ENCODE peak calls at places on chromosomes 13 and 19, in six cellular contexts. One of them, this sample, is unnamed.

GRCh38 chr19:45641274-45642105 is 2.3 kb upstream of the EML2 start:
- DNase-seq in HCT116: peak; percentile 97
- DNase-seq in SK-N-MC: no peak
- DNase-seq in H1: peak; percentile 92
- DNase-seq in suprapubic skin: peak; percentile 94
- DNase-seq in HepG2: peak; percentile 90
- DNase-seq in this sample: peak; percentile 94

GRCh38 chr13:86684402-86684801 is 885.2 kb upstream of the SLITRK6 start:
- DNase-seq in HCT116: no peak
- DNase-seq in SK-N-MC: no peak
- DNase-seq in H1: no peak
- DNase-seq in suprapubic skin: no peak
- DNase-seq in HepG2: no peak
- DNase-seq in this sample: no peak

GRCh38 chr13:100523437-100523836 is 65.2 kb downstream of the GGACT start:
- DNase-seq in HCT116: no peak
- DNase-seq in SK-N-MC: no peak
- DNase-seq in H1: no peak
- DNase-seq in suprapubic skin: no peak
- DNase-seq in HepG2: no peak
- DNase-seq in this sample: no peak

GRCh38 chr13:44605275-44605674 is 29.1 kb upstream of the TSC22D1 start:
- DNase-seq in HCT116: no peak
- DNase-seq in SK-N-MC: no peak
- DNase-seq in H1: no peak
- DNase-seq in suprapubic skin: no peak
- DNase-seq in HepG2: no peak
- DNase-seq in this sample: no peak

GRCh38 chr19:7507884-7508283 is 8.0 kb upstream of the ZNF358 start:
- DNase-seq in HCT116: peak; percentile 90
- DNase-seq in SK-N-MC: no peak
- DNase-seq in H1: peak; percentile 60
- DNase-seq in suprapubic skin: no peak
- DNase-seq in HepG2: peak; percentile 26
- DNase-seq in this sample: peak; percentile 86

GRCh38 chr13:110412132-110412912 is 105.2 kb downstream of the COL4A2 start:
- DNase-seq in HCT116: peak; percentile 66
- DNase-seq in SK-N-MC: no peak
- DNase-seq in H1: peak; percentile 47
- DNase-seq in suprapubic skin: peak; percentile 90
- DNase-seq in HepG2: peak; percentile 49
- DNase-seq in this sample: peak; percentile 82

GRCh38 chr13:91193358-91193757 is 154.1 kb upstream of the MIR17HG start:
- DNase-seq in HCT116: no peak
- DNase-seq in SK-N-MC: no peak
- DNase-seq in H1: no peak
- DNase-seq in suprapubic skin: no peak
- DNase-seq in HepG2: no peak
- DNase-seq in this sample: no peak

GRCh38 chr13:89982406-89983085 is 1364.9 kb upstream of the MIR17HG start:
- DNase-seq in HCT116: no peak
- DNase-seq in SK-N-MC: peak; percentile 81
- DNase-seq in H1: no peak
- DNase-seq in suprapubic skin: no peak
- DNase-seq in HepG2: no peak
- DNase-seq in this sample: no peak

GRCh38 chr13:29925457-29925856 is 75.0 kb upstream of the UBL3 start:
- DNase-seq in HCT116: no peak
- DNase-seq in SK-N-MC: no peak
- DNase-seq in H1: no peak
- DNase-seq in suprapubic skin: peak; percentile 92
- DNase-seq in HepG2: peak; percentile 89
- DNase-seq in this sample: peak; percentile 70

GRCh38 chr19:32830231-32831014 is 39.1 kb downstream of the SLC7A9 start:
- DNase-seq in HCT116: no peak
- DNase-seq in SK-N-MC: no peak
- DNase-seq in H1: no peak
- DNase-seq in suprapubic skin: no peak
- DNase-seq in HepG2: no peak
- DNase-seq in this sample: no peak

GRCh38 chr19:49713236-49713845 is 22.4 kb downstream of the CPT1C start:
- DNase-seq in HCT116: no peak
- DNase-seq in SK-N-MC: no peak
- DNase-seq in H1: no peak
- DNase-seq in suprapubic skin: no peak
- DNase-seq in HepG2: no peak
- DNase-seq in this sample: no peak

GRCh38 chr19:33134571-33135041 is 2.7 kb downstream of the WDR88 start:
- DNase-seq in HCT116: no peak
- DNase-seq in SK-N-MC: no peak
- DNase-seq in H1: no peak
- DNase-seq in suprapubic skin: no peak
- DNase-seq in HepG2: no peak
- DNase-seq in this sample: no peak

GRCh38 chr19:43779820-43780219 is 953 bp downstream of the KCNN4 start:
- DNase-seq in HCT116: no peak
- DNase-seq in SK-N-MC: no peak
- DNase-seq in H1: no peak
- DNase-seq in suprapubic skin: no peak
- DNase-seq in HepG2: no peak
- DNase-seq in this sample: no peak

GRCh38 chr19:50897612-50898011 is 13.6 kb downstream of the KLK4 start:
- DNase-seq in HCT116: no peak
- DNase-seq in SK-N-MC: no peak
- DNase-seq in H1: no peak
- DNase-seq in suprapubic skin: no peak
- DNase-seq in HepG2: no peak
- DNase-seq in this sample: no peak

DNA sequence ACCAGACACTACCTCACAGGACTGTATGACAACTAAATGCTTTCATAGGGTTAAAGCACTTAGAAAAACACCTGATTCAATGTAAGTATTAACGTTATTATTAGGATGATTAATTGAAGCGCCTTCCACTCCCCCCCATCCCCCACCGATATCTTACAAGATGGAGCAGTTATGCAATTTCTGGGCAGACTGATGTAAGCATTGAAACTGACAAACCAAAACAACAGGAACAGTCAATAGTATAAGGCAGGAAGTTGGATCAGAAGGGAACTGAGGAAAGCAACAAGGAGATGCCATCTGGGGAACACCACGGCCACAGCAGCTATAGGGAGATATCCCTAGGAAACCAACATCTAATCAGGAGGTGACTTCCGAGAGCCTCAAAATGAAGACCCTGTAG is 3.8 kb downstream of the LCP1 start:
- DNase-seq in HCT116: no peak
- DNase-seq in SK-N-MC: no peak
- DNase-seq in H1: no peak
- DNase-seq in suprapubic skin: no peak
- DNase-seq in HepG2: no peak
- DNase-seq in this sample: no peak
- H3K4me3 ChIP-seq in HCT116: no peak overlapping the region
- H3K4me3 ChIP-seq in SK-N-MC: no peak overlapping the region
- H3K4me3 ChIP-seq in H1: no peak overlapping the region
- H3K4me3 ChIP-seq in suprapubic skin: no peak overlapping the region
- H3K4me3 ChIP-seq in HepG2: no peak overlapping the region
- H3K4me3 ChIP-seq in this sample: peak overlapping the region; percentile 25

GRCh38 chr13:76865996-76866503 is 20.2 kb downstream of the KCTD12 start:
- DNase-seq in HCT116: no peak
- DNase-seq in SK-N-MC: no peak
- DNase-seq in H1: no peak
- DNase-seq in suprapubic skin: no peak
- DNase-seq in HepG2: no peak
- DNase-seq in this sample: no peak
- TF ChIP-seq POLR2AphosphoS5 in HCT116: no peak
- TF ChIP-seq POLR2AphosphoS5 in SK-N-MC: no peak
- TF ChIP-seq POLR2AphosphoS5 in H1: no peak
- TF ChIP-seq POLR2AphosphoS5 in suprapubic skin: no peak
- TF ChIP-seq POLR2AphosphoS5 in HepG2: no peak
- TF ChIP-seq POLR2AphosphoS5 in this sample: no peak

DNA sequence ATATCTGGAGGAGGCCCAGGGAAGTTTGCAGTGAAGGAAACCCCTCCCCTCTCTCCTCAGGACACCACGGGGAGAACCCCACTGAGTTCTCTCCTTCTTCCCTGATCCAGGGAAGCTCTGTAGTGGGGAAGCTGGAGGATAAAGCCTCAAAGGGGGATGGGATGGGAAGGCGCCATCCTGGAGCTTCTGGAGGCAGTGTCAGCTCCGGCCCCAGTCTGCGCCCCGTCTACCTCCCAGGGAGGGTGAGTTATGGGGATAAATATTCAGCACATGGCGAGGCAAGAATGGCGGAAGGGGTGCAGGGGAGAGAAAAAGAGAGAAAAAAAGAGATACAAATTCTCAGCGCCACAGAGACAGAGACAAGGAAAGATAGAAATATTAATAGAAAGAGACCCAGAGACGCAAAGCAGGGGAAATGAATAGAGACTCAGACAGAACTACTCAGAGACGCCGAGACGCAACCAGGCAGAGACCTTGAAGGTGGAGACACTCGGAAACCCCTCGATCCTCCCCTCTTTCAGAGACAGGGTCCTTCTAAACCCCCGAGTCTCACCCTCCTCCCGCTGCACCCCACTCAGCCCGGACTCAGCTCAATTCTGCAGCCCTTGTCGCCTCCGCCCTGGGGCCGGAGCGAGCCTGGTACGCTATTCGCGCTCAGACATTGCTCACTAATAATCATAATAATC is 23.6 kb downstream of the OLFM2 start:
- DNase-seq in HCT116: no peak
- DNase-seq in SK-N-MC: no peak
- DNase-seq in H1: no peak
- DNase-seq in suprapubic skin: no peak
- DNase-seq in HepG2: no peak
- DNase-seq in this sample: no peak
- H3K4me3 ChIP-seq in HCT116: no peak overlapping the region
- H3K4me3 ChIP-seq in SK-N-MC: peak overlapping the region; percentile 80
- H3K4me3 ChIP-seq in H1: peak overlapping the region; percentile 40
- H3K4me3 ChIP-seq in suprapubic skin: peak overlapping the region; percentile 63
- H3K4me3 ChIP-seq in HepG2: no peak overlapping the region
- H3K4me3 ChIP-seq in this sample: no peak overlapping the region

GRCh38 chr13:41962994-41963393 is 2.1 kb upstream of the VWA8 start:
- DNase-seq in HCT116: no peak
- DNase-seq in SK-N-MC: no peak
- DNase-seq in H1: no peak
- DNase-seq in suprapubic skin: no peak
- DNase-seq in HepG2: no peak
- DNase-seq in this sample: no peak

GRCh38 chr13:41955605-41956004 is 5.3 kb downstream of the VWA8 start:
- DNase-seq in HCT116: no peak
- DNase-seq in SK-N-MC: no peak
- DNase-seq in H1: no peak
- DNase-seq in suprapubic skin: no peak
- DNase-seq in HepG2: no peak
- DNase-seq in this sample: no peak

GRCh38 chr13:41956272-41956671 is 4.6 kb downstream of the VWA8 start:
- DNase-seq in HCT116: no peak
- DNase-seq in SK-N-MC: no peak
- DNase-seq in H1: no peak
- DNase-seq in suprapubic skin: no peak
- DNase-seq in HepG2: no peak
- DNase-seq in this sample: no peak

GRCh38 chr13:41960195-41960699 is 662 bp downstream of the VWA8 start:
- DNase-seq in HCT116: no peak
- DNase-seq in SK-N-MC: no peak
- DNase-seq in H1: no peak
- DNase-seq in suprapubic skin: no peak
- DNase-seq in HepG2: peak; percentile 46
- DNase-seq in this sample: peak; percentile 15

DNA sequence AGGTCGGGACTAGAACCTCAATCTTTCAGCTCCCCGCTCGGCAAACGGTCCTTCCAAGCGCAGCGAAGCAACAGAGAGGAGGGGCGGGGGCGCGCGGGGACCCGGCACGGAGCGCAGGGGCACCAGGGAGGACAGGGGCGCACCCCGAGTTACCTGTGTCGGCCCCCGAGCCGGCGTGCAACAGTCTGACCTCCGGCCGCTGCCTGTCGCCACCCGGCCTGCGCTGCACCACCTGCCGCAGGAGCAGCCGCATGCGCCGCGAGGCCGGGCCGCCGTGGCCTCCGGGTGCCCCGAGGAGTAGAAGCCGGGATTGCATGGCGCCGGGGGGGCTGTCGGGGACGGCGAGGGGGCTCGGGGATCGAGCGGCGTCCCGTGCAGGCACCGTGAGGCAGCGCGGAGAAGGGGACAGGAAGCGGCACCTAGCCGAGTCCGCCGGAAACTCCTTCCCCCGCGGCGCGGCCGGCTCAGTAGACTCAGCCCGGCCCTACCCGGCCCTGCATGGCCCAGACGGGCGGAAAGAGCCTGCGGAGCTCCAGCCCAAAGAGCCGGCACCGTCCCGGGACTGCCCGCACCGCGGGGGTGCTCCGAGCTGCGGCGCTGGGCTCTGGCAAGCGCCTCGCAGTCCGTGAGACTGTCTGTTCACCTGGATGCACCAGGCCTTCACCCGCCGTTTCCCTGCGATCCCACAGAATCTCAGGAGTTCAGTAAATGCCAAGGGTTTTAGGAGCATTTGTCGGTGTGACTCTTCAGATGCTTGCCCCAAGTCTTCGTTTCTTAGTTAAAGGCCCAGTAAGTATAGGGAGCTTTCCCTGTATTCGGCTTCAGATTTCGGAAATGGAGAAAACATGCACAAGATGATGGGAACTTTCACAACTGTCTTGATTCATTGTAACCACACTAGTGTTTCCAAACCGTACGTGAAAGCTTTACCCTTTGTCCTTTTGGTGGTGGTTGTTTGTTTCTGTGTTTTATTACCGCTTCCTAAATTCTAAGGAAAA is at the start of gene VWA8:
- DNase-seq in HCT116: peak; percentile 63
- DNase-seq in SK-N-MC: no peak
- DNase-seq in H1: peak; percentile 61
- DNase-seq in suprapubic skin: peak; percentile 88
- DNase-seq in HepG2: peak; percentile 59
- DNase-seq in this sample: peak; percentile 87
- TF ChIP-seq POLR2AphosphoS5 in HCT116: peak; percentile 82
- TF ChIP-seq POLR2AphosphoS5 in SK-N-MC: peak; percentile 71
- TF ChIP-seq POLR2AphosphoS5 in H1: peak; percentile 61
- TF ChIP-seq POLR2AphosphoS5 in suprapubic skin: no peak
- TF ChIP-seq POLR2AphosphoS5 in HepG2: peak; percentile 57
- TF ChIP-seq POLR2AphosphoS5 in this sample: peak; percentile 29

GRCh38 chr19:1267441-1268391 is 1.4 kb upstream of the CIRBP start:
- DNase-seq in HCT116: no peak
- DNase-seq in SK-N-MC: no peak
- DNase-seq in H1: no peak
- DNase-seq in suprapubic skin: no peak
- DNase-seq in HepG2: no peak
- DNase-seq in this sample: no peak
- H3K4me3 ChIP-seq in HCT116: peak overlapping the region; percentile 43
- H3K4me3 ChIP-seq in SK-N-MC: peak overlapping the region; percentile 84
- H3K4me3 ChIP-seq in H1: peak overlapping the region; percentile 40
- H3K4me3 ChIP-seq in suprapubic skin: peak overlapping the region; percentile 56
- H3K4me3 ChIP-seq in HepG2: peak overlapping the region; percentile 49
- H3K4me3 ChIP-seq in this sample: no peak overlapping the region

GRCh38 chr19:16520986-16521624 is 21.1 kb downstream of the CHERP start:
- DNase-seq in HCT116: no peak
- DNase-seq in SK-N-MC: no peak
- DNase-seq in H1: no peak
- DNase-seq in suprapubic skin: no peak
- DNase-seq in HepG2: no peak
- DNase-seq in this sample: no peak
- TF ChIP-seq POLR2AphosphoS5 in HCT116: no peak
- TF ChIP-seq POLR2AphosphoS5 in SK-N-MC: peak; percentile 51
- TF ChIP-seq POLR2AphosphoS5 in H1: peak; percentile 17
- TF ChIP-seq POLR2AphosphoS5 in suprapubic skin: no peak
- TF ChIP-seq POLR2AphosphoS5 in HepG2: no peak
- TF ChIP-seq POLR2AphosphoS5 in this sample: no peak

This sample was measured in transverse colon.